ENCODE peak calls at places on chromosomes 1 and 21, in six cellular contexts. O is GM23338, T is heart left ventricle, A is tibial artery, M is lower lobe of right lung, Y is neural progenitor cell. R is an unnamed sample. For H3K4me1 and H3K36me3, the result is how much of the 10 kb centered on the place peaks cover.

GRCh38 chr1:119316870-119317416 is 51.6 kb upstream of the HAO2 start:
- DNase-seq in O (peak), Y (peak), A (no peak), M (no peak), T (no peak), R (no peak)

GRCh38 chr1:94105957-94106529 is 14.9 kb downstream of the ABCA4 start:
- DNase-seq in A (no peak), M (no peak), Y (no peak), T (no peak), O (no peak), R (no peak)

GRCh38 chr1:145999321-146000024 is 3.1 kb upstream of the TXNIP start:
- DNase-seq in M (no peak), O (no peak), Y (no peak), T (no peak), A (peak), R (no peak)

GRCh38 chr1:59163268-59164092 is 133.4 kb upstream of the FGGY start:
- DNase-seq in O (no peak), A (no peak), Y (no peak), T (no peak), M (no peak), R (no peak)

GRCh38 chr1:39359028-39359570 is 132.3 kb upstream of the BMP8A start:
- DNase-seq in Y (no peak), O (no peak), T (no peak), M (no peak), A (no peak), R (no peak)

GRCh38 chr1:110150330-110151174 is at the start of gene SLC6A17:
- DNase-seq in T (no peak), M (no peak), A (no peak), Y (peak), O (peak), R (no peak)

GRCh38 chr1:89005286-89006151 is 13.1 kb upstream of the KYAT3 start:
- DNase-seq in M (no peak), T (no peak), Y (no peak), O (no peak), A (no peak), R (no peak)

GRCh38 chr1:52842643-52843310 is at the start of gene ZYG11A:
- DNase-seq in Y (peak), T (peak), M (peak), O (peak), A (no peak), R (peak)

GRCh38 chr21:25398630-25399029 is 208.7 kb downstream of the MRPL39 start:
- DNase-seq in A (no peak), O (no peak), Y (no peak), T (no peak), M (no peak), R (no peak)

DNA sequence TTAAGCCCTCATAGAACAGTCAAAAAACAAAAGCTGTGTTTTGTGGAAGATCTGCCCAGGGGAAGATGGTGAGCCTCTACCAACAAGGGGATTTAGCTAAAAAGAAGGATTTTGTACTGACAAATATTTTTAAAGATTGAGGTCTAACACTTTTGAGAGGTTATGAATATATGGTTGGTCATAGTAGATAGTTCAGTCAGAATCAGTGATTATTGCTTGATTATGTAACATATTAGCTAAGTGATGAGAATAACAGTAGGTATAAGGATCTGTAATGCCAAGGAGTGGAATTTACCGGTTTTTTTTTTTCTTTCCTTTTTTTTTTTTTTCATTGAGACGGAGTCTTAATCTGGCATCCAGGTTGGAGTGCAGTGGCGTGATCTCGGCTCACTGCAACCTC is 79.0 kb downstream of the SASS6 start:
- DNase-seq in T (no peak), O (no peak), A (no peak), M (no peak), Y (no peak), R (no peak)
- TF ChIP-seq CTCF in T (no peak), O (no peak), A (no peak), M (no peak), Y (no peak), R (no peak)

GRCh38 chr1:101098907-101099306 is 73.3 kb upstream of the DPH5 start:
- DNase-seq in Y (no peak), M (no peak), A (no peak), T (no peak), O (no peak), R (no peak)

GRCh38 chr1:101101362-101101761 is 75.8 kb upstream of the DPH5 start:
- DNase-seq in T (no peak), O (no peak), Y (no peak), M (no peak), A (no peak), R (no peak)

GRCh38 chr1:101105877-101106276 is 80.3 kb upstream of the DPH5 start:
- DNase-seq in M (no peak), T (no peak), A (no peak), Y (no peak), O (no peak), R (no peak)

GRCh38 chr1:101100674-101101073 is 75.1 kb upstream of the DPH5 start:
- DNase-seq in A (no peak), Y (no peak), O (no peak), M (no peak), T (no peak), R (no peak)

GRCh38 chr1:101102757-101103156 is 77.2 kb upstream of the DPH5 start:
- DNase-seq in A (no peak), O (no peak), Y (no peak), T (no peak), M (no peak), R (no peak)
- H3K4me1 ChIP-seq in A (under half), O (under half), Y (under half), T (under half), M (under half), R (under half)

DNA sequence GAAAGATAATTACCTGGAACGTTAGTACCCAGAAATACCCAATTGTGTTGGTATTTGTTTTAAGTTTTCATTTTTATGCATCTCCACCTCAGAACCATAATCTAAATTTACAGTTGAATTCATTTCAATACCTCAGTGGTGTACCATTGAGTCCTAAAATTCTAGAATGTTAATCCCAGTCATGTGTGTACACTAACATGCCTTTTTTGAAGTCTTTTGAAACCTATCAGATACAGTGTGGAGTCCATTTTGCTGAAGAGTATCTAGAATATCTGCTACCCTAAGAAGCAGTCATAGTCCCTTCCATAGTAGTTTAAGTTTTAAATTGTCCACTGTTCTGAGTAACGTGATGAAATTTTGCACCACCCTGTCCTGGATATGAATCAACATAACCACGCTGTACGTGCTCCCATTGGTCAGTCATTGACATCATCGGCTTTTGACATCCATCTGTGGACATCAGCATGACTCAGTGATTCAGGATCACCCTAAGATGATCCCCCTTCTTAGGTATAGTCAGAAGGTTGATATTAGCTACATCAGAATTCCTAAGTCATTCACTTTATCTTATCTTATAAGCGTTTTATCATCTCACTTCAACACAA is 7.5 kb upstream of the ASH1L start:
- DNase-seq in Y (no peak), T (no peak), A (no peak), M (no peak), O (no peak), R (no peak)
- H3K36me3 ChIP-seq in Y (under half), T (under half), A (under half), M (under half), O (under half), R (under half)

GRCh38 chr1:36863061-36863460 is 171.3 kb downstream of the GRIK3 start:
- DNase-seq in M (no peak), O (no peak), T (no peak), Y (no peak), A (no peak), R (no peak)

GRCh38 chr1:36865080-36865900 is 169.0 kb downstream of the GRIK3 start:
- DNase-seq in T (no peak), O (no peak), Y (no peak), A (no peak), M (peak), R (no peak)

GRCh38 chr1:36863500-36863899 is 170.8 kb downstream of the GRIK3 start:
- DNase-seq in M (no peak), O (no peak), T (no peak), Y (no peak), A (no peak), R (no peak)

GRCh38 chr1:36866168-36866814 is 168.0 kb downstream of the GRIK3 start:
- DNase-seq in T (no peak), A (no peak), M (peak), O (no peak), Y (no peak), R (no peak)

DNA sequence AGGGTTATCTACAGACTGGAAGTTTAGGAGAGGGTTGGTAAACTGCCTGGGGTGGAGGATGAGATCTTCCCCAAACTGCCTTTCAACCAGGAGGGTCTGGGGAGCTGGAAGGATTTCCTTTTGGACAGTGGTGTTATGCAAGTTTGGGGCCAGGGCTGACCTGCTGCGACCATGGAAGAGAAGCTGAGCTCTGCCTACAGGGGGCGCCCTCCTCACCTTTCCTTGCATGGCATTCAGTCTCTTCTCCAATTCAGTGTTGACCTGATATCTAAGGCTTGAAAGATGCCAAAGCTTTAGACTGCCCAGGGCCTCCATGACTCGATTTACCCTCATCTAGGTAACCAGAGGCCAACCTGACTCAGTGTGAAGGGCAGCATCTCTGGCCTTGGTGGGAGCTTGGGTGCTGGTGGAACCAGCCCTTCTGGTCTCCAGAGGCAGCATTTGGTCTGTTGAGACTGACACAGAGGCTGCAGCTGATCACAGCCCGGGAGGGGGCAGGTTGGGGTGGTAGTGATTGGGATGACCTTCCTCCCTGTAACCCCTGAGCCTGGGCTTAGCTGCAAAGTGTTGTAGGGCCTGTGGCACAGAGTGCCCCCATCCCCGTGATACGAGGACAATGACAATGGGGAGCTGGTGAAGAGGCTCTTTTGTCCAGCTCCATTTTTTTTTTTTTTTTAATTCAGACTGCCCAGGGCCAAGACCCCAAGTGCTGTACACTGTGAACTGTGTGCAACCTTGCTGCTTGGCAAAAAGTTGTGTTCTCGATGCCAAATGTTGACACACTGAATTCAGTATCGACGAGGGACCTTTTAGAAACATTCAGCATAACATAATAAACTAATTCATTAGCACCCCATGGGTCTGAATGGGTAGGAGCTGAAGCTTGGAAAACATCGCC is 169.9 kb downstream of the GRIK3 start:
- DNase-seq in T (no peak), M (peak), Y (peak), A (no peak), O (peak), R (no peak)
- TF ChIP-seq CTCF in T (no peak), M (peak), Y (peak), A (no peak), O (peak), R (no peak)

GRCh38 chr1:234926574-234927311 is 201.9 kb downstream of the TOMM20 start:
- DNase-seq in Y (no peak), M (no peak), O (no peak), A (no peak), T (no peak), R (no peak)

GRCh38 chr1:234929369-234929768 is 199.3 kb downstream of the TOMM20 start:
- DNase-seq in A (no peak), Y (no peak), O (no peak), T (no peak), M (no peak), R (no peak)

GRCh38 chr1:234928642-234929041 is 200.0 kb downstream of the TOMM20 start:
- DNase-seq in A (no peak), O (no peak), Y (no peak), M (no peak), T (no peak), R (no peak)

GRCh38 chr1:234927312-234927967 is 201.2 kb downstream of the TOMM20 start:
- DNase-seq in M (no peak), O (no peak), A (no peak), Y (no peak), T (no peak), R (no peak)

DNA sequence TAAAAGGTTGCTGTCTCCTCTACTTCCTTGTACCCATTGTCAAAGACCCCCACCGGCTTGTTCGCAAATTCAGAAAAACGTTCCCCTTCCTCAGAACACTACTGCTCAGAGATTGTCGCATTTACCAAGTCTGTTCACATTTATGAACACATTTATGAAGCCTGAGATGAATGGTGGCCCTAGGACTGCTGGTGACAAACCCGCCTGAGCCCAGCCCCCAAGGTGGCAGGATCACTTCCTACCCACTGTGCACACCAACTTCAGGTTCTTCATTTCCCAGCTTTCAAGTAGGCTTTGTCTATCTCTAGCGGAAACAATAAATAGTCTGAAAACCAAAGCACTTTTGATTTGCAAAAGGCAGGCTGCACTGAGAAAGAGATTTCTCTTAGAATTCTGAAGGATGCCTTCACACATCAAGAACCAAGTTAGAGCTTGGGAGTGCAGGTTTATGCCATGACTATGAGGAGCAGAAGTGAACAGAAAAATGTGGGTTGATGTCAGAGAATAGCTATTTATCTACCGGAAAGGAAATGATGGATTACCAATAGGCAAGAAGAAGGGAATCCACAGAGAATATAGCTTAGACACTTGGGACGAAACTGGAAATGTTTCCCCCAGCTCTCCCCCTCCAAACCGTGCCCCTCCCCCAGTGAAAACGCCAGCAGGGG is 200.5 kb downstream of the TOMM20 start:
- DNase-seq in Y (no peak), T (no peak), A (no peak), M (no peak), O (no peak), R (no peak)
- H3K4me1 ChIP-seq in Y (under half), T (under half), A (under half), M (under half), O (under half), R (under half)

DNA sequence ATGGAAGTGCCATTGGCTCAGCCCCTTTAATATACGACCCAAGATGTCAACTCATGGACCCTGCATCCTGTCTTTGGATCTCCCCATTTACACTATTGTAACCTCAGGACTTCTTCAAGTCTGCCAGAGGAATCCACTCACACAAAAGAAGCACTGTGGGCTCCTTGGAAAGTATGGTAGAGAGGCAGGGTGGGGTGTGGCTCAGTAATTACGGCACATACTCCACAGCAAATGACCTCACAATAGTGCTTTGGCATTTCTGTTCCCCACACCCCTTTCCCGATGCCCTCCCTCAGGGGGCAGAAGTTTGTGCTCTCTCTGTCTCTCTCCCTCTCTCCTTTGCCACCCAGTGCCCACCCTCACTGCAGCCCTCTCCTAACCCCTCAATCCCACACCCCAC is 27.8 kb upstream of the IFNAR2 start:
- DNase-seq in A (no peak), O (no peak), M (no peak), T (no peak), Y (no peak), R (no peak)
- H3K36me3 ChIP-seq in A (under half), O (under half), M (under half), T (under half), Y (under half), R (under half)

GRCh38 chr1:71170925-71171324 is 90.1 kb upstream of the ZRANB2 start:
- DNase-seq in O (peak), Y (peak), M (no peak), T (no peak), A (no peak), R (no peak)
- TF ChIP-seq CTCF in O (peak), Y (peak), M (no peak), T (no peak), A (no peak), R (no peak)

GRCh38 chr1:27572019-27572678 is 31.8 kb downstream of the AHDC1 start:
- DNase-seq in M (no peak), Y (peak), O (peak), A (peak), T (no peak), R (no peak)
- H3K4me1 ChIP-seq in M (half or more), Y (half or more), O (half or more), A (half or more), T (half or more), R (half or more)

GRCh38 chr1:174964261-174964984 is 35.3 kb upstream of the CACYBP start:
- DNase-seq in T (no peak), Y (no peak), A (no peak), O (no peak), M (no peak), R (no peak)

GRCh38 chr1:174967845-174968705 is 31.7 kb upstream of the CACYBP start:
- DNase-seq in T (no peak), M (no peak), A (no peak), Y (no peak), O (no peak), R (no peak)

GRCh38 chr1:174963547-174964125 is 36.1 kb upstream of the CACYBP start:
- DNase-seq in A (no peak), M (no peak), T (no peak), O (no peak), Y (no peak), R (no peak)

GRCh38 chr1:174966000-174966572 is 33.7 kb upstream of the CACYBP start:
- DNase-seq in T (no peak), A (no peak), O (no peak), M (no peak), Y (no peak), R (no peak)

DNA sequence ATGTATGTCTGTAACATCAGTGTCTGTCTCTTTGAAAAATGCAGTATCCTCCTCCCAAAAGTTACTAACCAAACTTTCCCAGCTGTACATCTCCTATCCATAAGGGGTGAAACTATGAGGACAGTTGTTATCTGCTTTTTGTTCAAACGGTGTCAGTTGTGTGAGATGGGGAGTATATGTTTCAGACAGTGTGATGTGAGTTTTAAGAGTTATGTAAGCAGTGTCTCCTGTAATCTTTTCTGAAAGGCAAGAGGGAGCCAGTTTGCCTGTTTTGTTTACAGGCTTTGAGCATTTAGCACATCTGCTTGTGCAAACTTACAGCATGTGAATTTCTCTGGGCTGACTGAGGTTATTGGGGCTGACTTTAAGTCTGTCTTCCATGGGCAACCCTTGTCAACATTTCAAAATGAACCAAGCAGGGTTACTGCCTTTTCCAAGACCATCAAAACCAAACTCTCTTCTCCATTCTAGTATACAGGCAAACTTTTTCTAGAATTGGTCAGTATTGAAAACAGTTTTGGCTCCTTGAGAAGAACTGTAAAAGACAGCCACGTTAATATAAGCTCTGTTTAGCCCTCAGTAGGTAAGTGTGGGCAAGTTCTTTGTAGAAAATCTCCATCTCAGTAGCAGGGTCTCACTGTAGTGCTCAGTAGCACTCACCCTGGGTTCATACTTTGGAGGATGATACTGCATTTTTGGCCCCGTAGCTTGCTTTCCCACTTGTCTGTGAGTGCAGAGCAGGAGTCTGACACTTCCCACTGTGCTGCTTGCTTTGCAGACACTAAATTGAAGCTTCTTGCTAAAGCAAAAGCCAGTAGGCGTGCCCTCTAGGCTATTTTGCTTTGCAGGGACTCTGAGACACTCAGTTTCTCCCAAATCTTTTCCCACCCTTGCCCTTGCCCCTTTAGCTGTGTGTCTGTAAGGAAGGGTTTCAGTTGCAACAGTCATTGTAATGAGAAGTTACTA is 34.5 kb upstream of the CACYBP start:
- DNase-seq in O (no peak), A (no peak), Y (no peak), M (no peak), T (no peak), R (no peak)
- H3K36me3 ChIP-seq in O (under half), A (under half), Y (under half), M (under half), T (under half), R (under half)